ENCODE peak calls at places on chromosomes 1 and 21, in five cellular contexts. X is stimulated activated CD4-positive, alpha-beta T cell treated with anti-CD3 and anti-CD28 coated beads, Interleukin-1b, Interleukin-23, amount 100 ng/mL, for 48 hours; Q is GM10248; A is non-pigmented ciliary epithelial cell; D is left ventricle myocardium inferior. F is an unnamed sample.

GRCh38 chr1:27394925-27395324 is 2.5 kb downstream of the GPR3 start:
- DNase-seq in Q (no peak), D (no peak), A (no peak), X (no peak), F (peak)

GRCh38 chr1:31723828-31724359 is 20.1 kb upstream of the COL16A1 start:
- DNase-seq in D (peak), A (no peak), Q (peak), X (peak), F (peak)

GRCh38 chr1:6365047-6365446 is 28.5 kb downstream of the ACOT7 start:
- DNase-seq in A (no peak), Q (no peak), D (no peak), X (peak), F (no peak)

GRCh38 chr1:59272507-59272906 is 24.4 kb upstream of the FGGY start:
- DNase-seq in A (no peak), Q (peak), X (no peak), D (no peak), F (no peak)

GRCh38 chr1:200029035-200029623 is 1.6 kb downstream of the NR5A2 start:
- DNase-seq in A (no peak), Q (peak), X (no peak), D (no peak), F (peak)

GRCh38 chr1:23695667-23696066 is 4.1 kb downstream of the RPL11 start:
- DNase-seq in A (no peak), Q (no peak), X (no peak), D (no peak), F (no peak)

GRCh38 chr1:153534226-153534932 is 1.4 kb downstream of the S100A6 start:
- DNase-seq in D (no peak), X (no peak), Q (no peak), A (no peak), F (peak)

GRCh38 chr1:102434421-102434820 is 437.7 kb upstream of the OLFM3 start:
- DNase-seq in Q (no peak), A (no peak), X (no peak), D (no peak), F (peak)

GRCh38 chr1:223242382-223242955 is 99.4 kb upstream of the TLR5 start:
- DNase-seq in X (no peak), A (no peak), Q (no peak), D (no peak), F (no peak)

GRCh38 chr21:33698088-33698487 is 55.8 kb downstream of the ITSN1 start:
- DNase-seq in A (no peak), X (no peak), D (no peak), Q (no peak), F (no peak)

GRCh38 chr1:67041836-67042503 is 12.0 kb downstream of the SLC35D1 start:
- DNase-seq in X (no peak), A (no peak), D (no peak), Q (no peak), F (no peak)